ENCODE peak calls at places on chromosomes 13 and 19, in eight cellular contexts. O is activated CD4-positive, alpha-beta memory T cell treated with anti-CD3 and anti-CD28 coated beads for 36 hours; D is stimulated activated CD4-positive, alpha-beta T cell treated with anti-CD3 and anti-CD28 coated beads, Interleukin-1b, Interleukin-23, amount 100 ng/mL, for 24 hours; H is EL; V is HL-60; Y is Peyer's patch; Z is cardiac fibroblast; X is myocyte. G is an unnamed sample.

GRCh38 chr19:33948651-33949335 is 152.1 kb downstream of the KCTD15 start:
- DNase-seq in Y (no peak), X (no peak), O (no peak), Z (no peak), V (no peak), H (no peak), D (no peak), G (no peak)

GRCh38 chr13:73372691-73373627 is 314.2 kb downstream of the KLF5 start:
- DNase-seq in D (no peak), H (no peak), Z (no peak), Y (no peak), X (no peak), V (no peak), O (no peak), G (no peak)

GRCh38 chr19:11767633-11768133 is 883 bp downstream of the ZNF441 start:
- DNase-seq in V (no peak), D (no peak), X (peak; percentile 52), O (peak; percentile 52), H (peak; percentile 37), Y (peak; percentile 81), Z (peak; percentile 40), G (peak; percentile 45)

GRCh38 chr13:42525035-42525504 is 48.9 kb upstream of the TNFSF11 start:
- DNase-seq in O (no peak), V (no peak), X (peak; percentile 38), Z (peak; percentile 70), H (peak; percentile 40), Y (no peak), D (no peak), G (no peak)

GRCh38 chr13:66076417-66076816 is 1153.7 kb downstream of the PCDH9 start:
- DNase-seq in V (peak; percentile 67), O (no peak), Y (no peak), Z (peak; percentile 24), H (peak; percentile 16), X (no peak), D (no peak), G (no peak)

GRCh38 chr19:2474232-2475017 is 1.5 kb upstream of the GADD45B start:
- DNase-seq in O (peak; percentile 94), D (peak; percentile 85), H (peak; percentile 92), V (peak; percentile 81), Z (peak; percentile 90), X (peak; percentile 83), Y (peak; percentile 91), G (peak; percentile 89)

GRCh38 chr19:34504809-34505291 is 23.3 kb downstream of the WTIP start:
- DNase-seq in Z (no peak), H (no peak), Y (peak; percentile 46), X (no peak), O (no peak), V (no peak), D (no peak), G (peak; percentile 3)

GRCh38 chr19:41959056-41960053 is at the start of gene RABAC1:
- DNase-seq in D (peak; percentile 68), H (peak; percentile 92), X (peak; percentile 88), O (peak; percentile 92), Z (peak; percentile 90), Y (peak; percentile 96), V (peak; percentile 82), G (peak; percentile 97)

GRCh38 chr13:98752111-98752941 is at the start of gene SLC15A1:
- DNase-seq in O (no peak), H (no peak), Z (no peak), V (no peak), Y (peak; percentile 74), D (no peak), X (no peak), G (peak; percentile 43)

GRCh38 chr13:97142452-97142851 is 79.7 kb upstream of the MBNL2 start:
- DNase-seq in H (no peak), V (no peak), Z (peak; percentile 31), O (no peak), X (no peak), D (no peak), Y (peak; percentile 81), G (no peak)

GRCh38 chr19:45368127-45368526 is 2.2 kb downstream of the ERCC2 start:
- DNase-seq in Z (no peak), H (no peak), V (no peak), D (no peak), X (peak; percentile 44), O (no peak), Y (no peak), G (no peak)

GRCh38 chr13:25846227-25846984 is 205.4 kb downstream of the SHISA2 start:
- DNase-seq in D (no peak), H (no peak), X (no peak), Y (no peak), O (no peak), Z (no peak), V (no peak), G (no peak)

G was measured in AG08396.